ENCODE peak calls at places on chromosome 19, in five cellular contexts. R is cardiac fibroblast, I is progenitor cell of endocrine pancreas, U is ovary, A is tibial nerve. J is an unnamed sample.

GRCh38 chr19:1736916-1737315 is 16.4 kb upstream of the ONECUT3 start:
- DNase-seq in R (no peak), I (no peak), A (no peak), U (no peak), J (no peak)

GRCh38 chr19:33624586-33625153 is 2.9 kb downstream of the CHST8 start:
- DNase-seq in R (no peak), U (no peak), A (no peak), I (no peak), J (no peak)

GRCh38 chr19:5826531-5827341 is 12.8 kb downstream of the FUT6 start:
- DNase-seq in U (no peak), R (peak), A (no peak), I (no peak), J (peak)

GRCh38 chr19:16435238-16435911 is 36.4 kb downstream of the EPS15L1 start:
- DNase-seq in R (peak), A (peak), I (no peak), U (peak), J (no peak)

GRCh38 chr19:44374789-44375188 is 18.3 kb upstream of the ZNF112 start:
- DNase-seq in I (no peak), U (no peak), R (no peak), A (no peak), J (no peak)

GRCh38 chr19:325937-326565 is 18.5 kb downstream of the MIER2 start:
- DNase-seq in R (no peak), A (no peak), U (no peak), I (no peak), J (no peak)

GRCh38 chr19:47644743-47645499 is 36.0 kb downstream of the BICRA start:
- DNase-seq in A (no peak), I (no peak), R (no peak), U (no peak), J (no peak)

GRCh38 chr19:15629003-15629880 is 11.5 kb upstream of the CYP4F3 start:
- DNase-seq in U (peak), R (peak), I (no peak), A (peak), J (peak)

GRCh38 chr19:39845621-39846175 is 481 bp downstream of the FBL start:
- DNase-seq in R (peak), U (peak), I (no peak), A (no peak), J (no peak)

DNA sequence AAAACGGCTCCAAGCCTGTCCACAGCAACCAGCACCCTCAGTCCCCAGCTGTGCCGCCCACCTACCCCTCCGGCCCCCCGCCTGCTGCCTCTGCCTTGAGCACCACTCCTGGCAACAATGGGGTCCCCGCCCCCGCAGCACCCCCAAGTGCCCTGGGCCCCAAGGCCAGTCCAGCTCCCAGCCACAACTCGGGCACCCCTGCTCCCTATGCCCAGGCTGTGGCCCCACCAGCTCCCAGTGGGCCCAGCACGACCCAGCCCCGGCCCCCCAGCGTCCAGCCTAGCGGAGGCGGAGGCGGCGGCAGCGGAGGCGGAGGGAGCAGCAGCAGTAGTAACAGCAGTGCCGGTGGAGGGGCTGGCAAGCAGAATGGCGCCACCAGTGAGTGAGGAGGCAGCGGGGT is 10.6 kb downstream of the CNOT3 start:
- DNase-seq in U (no peak), A (no peak), R (no peak), I (no peak), J (no peak)
- TF ChIP-seq CTCF in U (no peak), A (no peak), R (no peak), I (no peak), J (no peak)

DNA sequence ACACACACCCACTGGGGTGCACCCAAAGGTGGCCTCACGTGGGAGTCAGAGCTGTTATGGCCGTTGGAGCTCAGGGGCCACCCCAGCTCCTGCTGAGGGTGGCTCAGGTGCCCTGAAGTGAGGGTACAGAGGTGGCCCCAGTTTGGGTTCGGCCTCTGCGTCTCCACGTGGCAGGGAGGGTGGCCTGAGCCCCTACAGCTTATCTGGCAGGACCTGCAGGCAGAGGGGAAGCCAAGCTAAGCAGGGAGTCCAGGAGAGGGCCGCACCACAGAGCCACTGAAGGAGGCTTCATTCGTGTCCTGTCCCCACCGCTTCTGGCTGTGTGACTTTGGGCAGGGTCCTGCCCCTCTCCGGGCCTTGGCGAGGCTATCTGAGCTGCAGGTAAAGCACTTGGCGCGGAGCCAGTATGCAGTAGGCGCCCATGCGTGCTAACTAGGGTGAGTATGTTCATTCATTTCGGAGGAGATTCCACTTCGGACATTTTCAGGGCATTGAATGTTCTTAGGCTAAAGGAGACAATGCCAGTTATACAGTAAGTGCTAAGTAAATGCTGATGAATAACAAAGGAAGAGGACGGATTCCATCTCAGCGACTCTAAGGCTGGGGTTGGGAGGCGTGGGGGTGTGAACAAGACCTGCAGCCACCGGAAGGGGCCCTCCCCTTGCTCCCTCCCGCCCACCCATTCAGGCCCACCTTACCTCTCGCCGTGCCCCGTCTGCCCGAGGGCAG is 4.9 kb downstream of the REX1BD start:
- DNase-seq in A (no peak), I (no peak), R (no peak), U (no peak), J (no peak)
- TF ChIP-seq CTCF in A (no peak), I (no peak), R (no peak), U (no peak), J (no peak)

DNA sequence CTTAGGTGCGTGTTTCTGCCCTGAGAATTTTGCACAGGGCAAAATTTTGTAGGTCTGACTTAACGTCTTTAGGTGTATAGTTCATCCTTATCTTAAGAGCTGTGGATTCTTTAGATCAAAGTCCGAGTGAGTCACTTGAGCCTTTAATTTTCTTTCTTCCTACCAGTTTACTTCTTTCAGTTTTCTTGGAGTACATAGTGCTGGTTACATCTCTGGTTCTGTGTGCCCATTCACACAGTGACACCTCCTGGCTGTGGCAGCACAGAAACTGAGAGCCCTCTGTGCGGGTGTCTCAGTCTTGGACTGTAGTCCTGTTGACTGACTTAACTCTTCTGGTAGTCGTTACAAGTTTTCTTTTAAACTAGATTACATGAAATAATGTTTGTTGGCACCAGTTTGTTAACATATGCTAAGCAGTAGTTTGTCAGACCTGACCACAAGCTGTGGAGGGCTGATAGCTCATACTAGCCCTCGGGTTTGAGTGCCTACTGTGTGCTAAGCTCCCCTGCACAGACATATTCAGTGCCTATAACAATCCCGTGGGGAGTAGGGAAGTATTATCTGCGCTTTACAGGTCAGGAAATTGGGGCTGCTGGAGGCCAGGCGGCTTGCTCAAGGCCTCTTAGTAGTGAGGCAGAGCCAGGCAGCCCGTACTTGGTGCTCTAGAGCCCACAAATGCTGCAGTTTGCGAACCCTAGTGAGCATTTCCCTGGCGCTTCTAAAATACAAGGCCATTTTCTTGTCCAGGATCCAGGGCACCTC is 1.6 kb downstream of the GATAD2A start:
- DNase-seq in U (no peak), A (no peak), R (peak), I (no peak), J (no peak)
- TF ChIP-seq CTCF in U (no peak), A (no peak), R (peak), I (no peak), J (no peak)

GRCh38 chr19:8457209-8457608 is 12.4 kb downstream of the HNRNPM start:
- DNase-seq in U (no peak), R (no peak), A (no peak), I (no peak), J (no peak)

GRCh38 chr19:8455018-8455417 is 10.2 kb downstream of the HNRNPM start:
- DNase-seq in I (no peak), A (no peak), R (no peak), U (no peak), J (no peak)

GRCh38 chr19:8454218-8454617 is 9.4 kb downstream of the HNRNPM start:
- DNase-seq in A (no peak), U (no peak), R (no peak), I (no peak), J (no peak)

GRCh38 chr19:8457802-8458201 is 13.0 kb downstream of the HNRNPM start:
- DNase-seq in R (no peak), I (no peak), U (no peak), A (no peak), J (no peak)

DNA sequence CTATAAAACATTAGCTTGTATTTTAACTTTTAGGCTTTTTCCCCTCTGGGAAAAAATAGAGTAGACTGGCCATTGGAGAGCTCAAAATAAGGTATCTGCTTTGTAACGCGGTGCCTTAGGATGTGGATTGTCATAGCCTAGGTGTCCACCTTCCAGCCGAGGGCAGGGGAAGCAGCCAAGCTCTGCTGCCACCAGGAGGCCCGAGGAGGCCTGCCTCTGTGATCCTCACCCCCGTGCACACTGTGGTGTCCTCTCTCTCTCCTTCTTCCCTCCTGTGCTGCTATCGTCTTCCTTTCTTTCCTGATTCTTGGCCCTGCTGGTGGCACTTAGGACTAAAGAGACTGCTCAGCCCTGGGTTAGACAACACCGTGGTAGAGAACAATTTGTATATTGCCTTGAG is 11.3 kb downstream of the HNRNPM start:
- DNase-seq in R (no peak), U (no peak), I (no peak), A (no peak), J (no peak)
- TF ChIP-seq CTCF in R (peak), U (no peak), I (peak), A (no peak), J (peak)

GRCh38 chr19:41792513-41793413 is 3.6 kb upstream of the CEACAM3 start:
- DNase-seq in A (no peak), I (no peak), U (no peak), R (peak), J (peak)

GRCh38 chr19:41799444-41800000 is 3.1 kb downstream of the CEACAM3 start:
- DNase-seq in A (no peak), U (no peak), I (no peak), R (no peak), J (no peak)

GRCh38 chr19:41796362-41796761 is at the start of gene CEACAM3:
- DNase-seq in R (no peak), U (no peak), A (no peak), I (no peak), J (no peak)

GRCh38 chr19:41793414-41793727 is 3.0 kb upstream of the CEACAM3 start:
- DNase-seq in U (no peak), A (no peak), R (no peak), I (no peak), J (no peak)

GRCh38 chr19:41795031-41795461 is 1.3 kb upstream of the CEACAM3 start:
- DNase-seq in U (no peak), R (peak), A (no peak), I (peak), J (peak)
- TF ChIP-seq CTCF in U (no peak), R (peak), A (peak), I (peak), J (peak)

GRCh38 chr19:35959040-35959967 is 23.1 kb downstream of the LRFN3 start:
- DNase-seq in A (no peak), U (no peak), R (no peak), I (no peak), J (no peak)
- TF ChIP-seq CTCF in A (no peak), U (no peak), R (no peak), I (peak), J (peak)

GRCh38 chr19:55165952-55166529 is 372 bp downstream of the DNAAF3 start:
- DNase-seq in U (peak), R (peak), A (no peak), I (peak), J (peak)
- TF ChIP-seq CTCF in U (no peak), R (peak), A (no peak), I (peak), J (peak)